ENCODE peak calls at places on chromosomes 1 and 21, in five cellular contexts. F, L, J, X and Y are unnamed samples.

GRCh38 chr21:28537371-28538079 is 455.2 kb downstream of the LTN1 start:
- DNase-seq in L (no peak), F (no peak), J (no peak), X (no peak), Y (no peak)

GRCh38 chr21:44300262-44300959 is 558 bp downstream of the PFKL start:
- DNase-seq in X (peak; percentile 70), F (peak; percentile 76), J (peak; percentile 72), L (peak; percentile 95), Y (peak; percentile 88)

GRCh38 chr1:205068001-205068400 is 16.3 kb downstream of the TMEM81 start:
- DNase-seq in L (no peak), J (no peak), F (no peak), X (no peak), Y (no peak)

GRCh38 chr21:25428537-25428936 is 178.7 kb downstream of the MRPL39 start:
- DNase-seq in L (no peak), X (no peak), J (no peak), F (no peak), Y (no peak)

GRCh38 chr1:108803548-108803947 is 53.3 kb downstream of the AKNAD1 start:
- DNase-seq in J (no peak), L (no peak), X (no peak), F (no peak), Y (no peak)

GRCh38 chr1:48089356-48089891 is 92.2 kb upstream of the TRABD2B start:
- DNase-seq in L (no peak), J (no peak), F (no peak), X (no peak), Y (no peak)

GRCh38 chr21:33071878-33072306 is 2.0 kb downstream of the OLIG1 start:
- DNase-seq in J (no peak), L (no peak), F (no peak), X (no peak), Y (no peak)

GRCh38 chr21:43956667-43957030 is 55.5 kb upstream of the TRAPPC10 start:
- DNase-seq in X (no peak), F (no peak), L (no peak), J (no peak), Y (no peak)

GRCh38 chr1:187876775-187877174 is 1048.0 kb downstream of the PLA2G4A start:
- DNase-seq in J (no peak), L (no peak), X (no peak), F (no peak), Y (no peak)

GRCh38 chr1:109240158-109241152 is 8.9 kb upstream of the CELSR2 start:
- DNase-seq in L (peak; percentile 71), J (peak; percentile 76), X (peak; percentile 82), F (peak; percentile 65), Y (peak; percentile 84)

GRCh38 chr1:233140519-233140918 is 155.0 kb downstream of the PCNX2 start:
- DNase-seq in J (no peak), X (peak; percentile 16), L (no peak), F (no peak), Y (no peak)

GRCh38 chr1:91591175-91591968 is 90.7 kb downstream of the CDC7 start:
- DNase-seq in L (no peak), F (peak; percentile 46), X (no peak), J (no peak), Y (no peak)

GRCh38 chr1:202317941-202318925 is 23.5 kb downstream of the UBE2T start:
- DNase-seq in X (no peak), J (no peak), F (no peak), L (no peak), Y (no peak)

GRCh38 chr1:185155600-185156320 is 993 bp downstream of the TRMT1L start:
- DNase-seq in J (no peak), L (no peak), F (no peak), X (no peak), Y (no peak)

GRCh38 chr1:154772611-154773515 is 97.2 kb downstream of the KCNN3 start:
- DNase-seq in F (no peak), X (no peak), L (peak; percentile 43), J (no peak), Y (peak; percentile 54)

GRCh38 chr1:209643295-209644020 is 8.8 kb downstream of the LAMB3 start:
- DNase-seq in L (no peak), X (peak; percentile 61), F (no peak), J (peak; percentile 81), Y (no peak)

GRCh38 chr1:90502696-90503095 is 214.4 kb downstream of the BARHL2 start:
- DNase-seq in X (no peak), F (no peak), L (no peak), J (no peak), Y (no peak)

GRCh38 chr1:18109058-18109755 is 1.6 kb downstream of the IGSF21 start:
- DNase-seq in F (no peak), J (no peak), L (no peak), X (no peak), Y (no peak)

GRCh38 chr1:11473635-11474034 is 5.3 kb upstream of the DISP3 start:
- DNase-seq in X (no peak), F (no peak), J (no peak), L (no peak), Y (no peak)

GRCh38 chr1:40802078-40803075 is 18.8 kb downstream of the KCNQ4 start:
- DNase-seq in L (peak; percentile 95), X (peak; percentile 89), F (peak; percentile 79), J (peak; percentile 90), Y (peak; percentile 95)

GRCh38 chr1:68955424-68955823 is 458.5 kb upstream of the DEPDC1 start:
- DNase-seq in J (no peak), L (no peak), F (no peak), X (no peak), Y (no peak)

GRCh38 chr1:242470774-242471173 is 53.7 kb downstream of the PLD5 start:
- DNase-seq in X (no peak), F (no peak), J (no peak), L (no peak), Y (no peak)

GRCh38 chr1:210098376-210098775 is 134.2 kb upstream of the SERTAD4 start:
- DNase-seq in L (no peak), X (no peak), J (no peak), F (no peak), Y (no peak)

GRCh38 chr21:42220138-42220701 is 1.3 kb downstream of the ABCG1 start:
- DNase-seq in J (peak; percentile 57), L (peak; percentile 92), X (peak; percentile 25), F (peak; percentile 73), Y (peak; percentile 89)

GRCh38 chr1:221543529-221544120 is 198.3 kb downstream of the DUSP10 start:
- DNase-seq in F (no peak), X (no peak), L (no peak), J (no peak), Y (no peak)

GRCh38 chr1:156060937-156061636 is at the start of gene RAB25:
- DNase-seq in J (no peak), L (no peak), X (no peak), F (no peak), Y (no peak)

GRCh38 chr1:227192163-227192562 is 126.1 kb downstream of the CDC42BPA start:
- DNase-seq in F (no peak), L (no peak), J (no peak), X (peak; percentile 25), Y (no peak)

GRCh38 chr1:58813361-58813760 is 29.5 kb upstream of the JUN start:
- DNase-seq in X (no peak), J (no peak), L (no peak), F (no peak), Y (no peak)

GRCh38 chr1:58812926-58813325 is 29.1 kb upstream of the JUN start:
- DNase-seq in L (no peak), X (no peak), J (no peak), F (no peak), Y (no peak)

GRCh38 chr1:58812468-58812867 is 28.6 kb upstream of the JUN start:
- DNase-seq in X (no peak), J (no peak), F (no peak), L (no peak), Y (no peak)

GRCh38 chr1:58809327-58810040 is 25.6 kb upstream of the JUN start:
- DNase-seq in F (no peak), L (no peak), J (no peak), X (no peak), Y (no peak)

GRCh38 chr1:58811303-58811702 is 27.5 kb upstream of the JUN start:
- DNase-seq in X (no peak), J (no peak), L (no peak), F (no peak), Y (no peak)
- H3K4me1 ChIP-seq in X (no peaks in the 10 kb centered on the region), J (peaks cover 9% of the 10 kb centered on the region), L (peaks cover 12% of the 10 kb centered on the region), F (peaks cover 27% of the 10 kb centered on the region), Y (peaks cover 13% of the 10 kb centered on the region)

GRCh38 chr21:15775981-15776380 is 46.2 kb downstream of the USP25 start:
- DNase-seq in X (no peak), J (no peak), F (no peak), L (no peak), Y (no peak)

GRCh38 chr21:15775291-15775690 is 45.5 kb downstream of the USP25 start:
- DNase-seq in F (no peak), L (no peak), X (no peak), J (no peak), Y (no peak)

GRCh38 chr21:15772654-15773053 is 42.9 kb downstream of the USP25 start:
- DNase-seq in X (no peak), J (no peak), F (no peak), L (no peak), Y (no peak)

GRCh38 chr21:15771311-15771710 is 41.5 kb downstream of the USP25 start:
- DNase-seq in X (no peak), L (no peak), F (no peak), J (no peak), Y (no peak)

GRCh38 chr21:15774590-15774989 is 44.8 kb downstream of the USP25 start:
- DNase-seq in F (no peak), L (no peak), J (no peak), X (no peak), Y (no peak)
- H3K27ac ChIP-seq in F (no peak overlapping the region), L (no peak overlapping the region), J (no peak overlapping the region), X (no peak overlapping the region), Y (peak overlapping the region; percentile 33)

DNA sequence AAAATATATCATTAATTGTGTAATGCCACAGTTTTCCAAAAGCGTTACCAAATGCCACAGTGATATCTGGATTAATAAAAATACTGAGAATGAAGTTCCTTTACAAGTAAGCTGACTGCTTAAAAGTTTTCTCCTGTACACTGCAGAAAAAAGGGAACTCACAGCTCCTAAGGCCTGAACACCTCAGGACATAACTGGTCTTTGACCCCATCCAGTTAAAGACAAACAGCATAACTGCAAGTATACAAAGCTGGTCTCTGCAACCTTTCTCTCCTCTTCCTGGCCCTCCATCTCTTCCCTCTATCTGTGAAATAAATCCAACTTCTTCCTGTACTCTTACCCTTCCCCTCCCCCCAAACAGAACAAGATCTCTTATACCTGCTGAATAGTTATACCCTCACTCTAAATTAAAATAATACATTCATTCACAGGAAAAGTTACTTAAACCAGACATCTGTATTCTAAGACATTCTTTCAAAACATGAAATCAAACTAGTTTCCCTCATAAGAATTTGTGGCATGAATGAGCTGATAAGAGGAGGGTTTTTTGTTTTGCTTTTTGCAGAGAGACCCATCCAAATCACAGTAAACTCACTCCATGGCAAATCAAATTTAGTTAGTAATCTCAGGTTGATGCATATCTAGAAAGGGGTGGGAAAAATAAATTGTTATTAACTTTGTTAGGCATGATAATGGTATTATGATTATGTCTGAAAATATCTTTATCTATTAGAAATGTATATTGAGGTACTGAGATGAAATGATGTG is 2.9 kb downstream of the DIPK1A start:
- DNase-seq in L (no peak), J (no peak), F (no peak), X (no peak), Y (no peak)
- H3K4me1 ChIP-seq in L (peaks cover 23% of the 10 kb centered on the region), J (peaks cover 4% of the 10 kb centered on the region), F (peaks cover 4% of the 10 kb centered on the region), X (no peaks in the 10 kb centered on the region), Y (peaks cover 32% of the 10 kb centered on the region)

DNA sequence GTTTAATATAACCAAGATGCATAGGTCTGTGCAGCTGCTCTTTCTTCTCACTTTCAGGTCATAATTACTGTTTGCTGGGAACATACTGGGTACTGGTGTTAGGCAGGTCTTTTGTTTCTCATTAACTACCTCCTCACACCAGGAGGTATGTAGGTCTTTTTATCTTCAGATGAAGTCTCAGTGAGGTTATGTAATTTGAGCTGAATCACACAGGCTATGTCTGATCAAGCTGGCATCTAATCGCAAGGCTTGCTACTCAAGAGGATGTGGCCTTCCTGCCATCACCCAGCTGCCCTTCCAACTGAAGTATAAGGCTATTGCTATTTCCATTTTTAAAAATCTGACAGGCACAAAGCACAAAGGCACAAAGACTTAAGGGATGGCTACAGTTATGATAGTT is 96.4 kb downstream of the RUNX1 start:
- DNase-seq in X (no peak), F (no peak), J (no peak), L (no peak), Y (no peak)
- H3K27ac ChIP-seq in X (no peak overlapping the region), F (no peak overlapping the region), J (no peak overlapping the region), L (no peak overlapping the region), Y (no peak overlapping the region)